ENCODE peak calls at places on chromosomes 16 and 17, in seven cellular contexts. G is A549, U is IMR-90, S is uterus, P is HFFc6, H is heart left ventricle, J is ovary. A is an unnamed sample.

GRCh38 chr16:85425061-85425662 is 188.0 kb upstream of the GSE1 start:
- DNase-seq in G (no peak), U (no peak), S (no peak), P (no peak), H (peak), J (peak), A (no peak)

GRCh38 chr16:48628359-48628985 is 18.5 kb upstream of the N4BP1 start:
- DNase-seq in G (no peak), U (no peak), S (no peak), P (no peak), H (no peak), J (no peak), A (no peak)

GRCh38 chr17:74599531-74599939 is 7.5 kb upstream of the CD300LD start:
- DNase-seq in G (no peak), U (no peak), S (no peak), P (no peak), H (no peak), J (no peak), A (no peak)

GRCh38 chr16:85054948-85055502 is 27.4 kb downstream of the KIAA0513 start:
- DNase-seq in G (no peak), U (no peak), S (no peak), P (no peak), H (no peak), J (no peak), A (no peak)

GRCh38 chr16:64153718-64154117 is 968.1 kb downstream of the CDH11 start:
- DNase-seq in G (no peak), U (peak), S (no peak), P (peak), H (no peak), J (no peak), A (no peak)

GRCh38 chr17:79789943-79790804 is 6.7 kb downstream of the CBX8 start:
- DNase-seq in G (peak), U (no peak), S (no peak), P (no peak), H (no peak), J (no peak), A (peak)

GRCh38 chr16:66862023-66862520 is 17.9 kb downstream of the CA7 start:
- DNase-seq in G (no peak), U (no peak), S (no peak), P (no peak), H (no peak), J (no peak), A (no peak)

GRCh38 chr17:59890720-59891119 is 2.0 kb downstream of the TUBD1 start:
- DNase-seq in G (peak), U (peak), S (no peak), P (peak), H (no peak), J (no peak), A (no peak)

GRCh38 chr16:1548727-1549126 is 15.3 kb downstream of the TMEM204 start:
- DNase-seq in G (no peak), U (no peak), S (no peak), P (no peak), H (no peak), J (no peak), A (no peak)

GRCh38 chr16:86354641-86355040 is 155.7 kb upstream of the FOXF1 start:
- DNase-seq in G (no peak), U (peak), S (no peak), P (peak), H (no peak), J (no peak), A (no peak)

GRCh38 chr16:10752843-10753523 is 9.3 kb downstream of the NUBP1 start:
- DNase-seq in G (no peak), U (no peak), S (no peak), P (no peak), H (peak), J (no peak), A (no peak)

GRCh38 chr16:31072540-31073072 is 1.4 kb downstream of the ZNF668 start:
- DNase-seq in G (peak), U (peak), S (no peak), P (peak), H (no peak), J (no peak), A (no peak)

GRCh38 chr17:44218344-44219125 is 940 bp downstream of the UBTF start:
- DNase-seq in G (peak), U (peak), S (peak), P (peak), H (peak), J (peak), A (peak)
- TF ChIP-seq CTCF in G (peak), U (peak), S (peak), P (peak), H (peak), J (peak), A (peak)

GRCh38 chr17:19270347-19270950 is 33.3 kb downstream of the EPN2 start:
- DNase-seq in G (no peak), U (no peak), S (no peak), P (no peak), H (no peak), J (no peak), A (no peak)
- TF ChIP-seq CTCF in G (no peak), U (no peak), S (no peak), P (peak), H (peak), J (no peak), A (no peak)

DNA sequence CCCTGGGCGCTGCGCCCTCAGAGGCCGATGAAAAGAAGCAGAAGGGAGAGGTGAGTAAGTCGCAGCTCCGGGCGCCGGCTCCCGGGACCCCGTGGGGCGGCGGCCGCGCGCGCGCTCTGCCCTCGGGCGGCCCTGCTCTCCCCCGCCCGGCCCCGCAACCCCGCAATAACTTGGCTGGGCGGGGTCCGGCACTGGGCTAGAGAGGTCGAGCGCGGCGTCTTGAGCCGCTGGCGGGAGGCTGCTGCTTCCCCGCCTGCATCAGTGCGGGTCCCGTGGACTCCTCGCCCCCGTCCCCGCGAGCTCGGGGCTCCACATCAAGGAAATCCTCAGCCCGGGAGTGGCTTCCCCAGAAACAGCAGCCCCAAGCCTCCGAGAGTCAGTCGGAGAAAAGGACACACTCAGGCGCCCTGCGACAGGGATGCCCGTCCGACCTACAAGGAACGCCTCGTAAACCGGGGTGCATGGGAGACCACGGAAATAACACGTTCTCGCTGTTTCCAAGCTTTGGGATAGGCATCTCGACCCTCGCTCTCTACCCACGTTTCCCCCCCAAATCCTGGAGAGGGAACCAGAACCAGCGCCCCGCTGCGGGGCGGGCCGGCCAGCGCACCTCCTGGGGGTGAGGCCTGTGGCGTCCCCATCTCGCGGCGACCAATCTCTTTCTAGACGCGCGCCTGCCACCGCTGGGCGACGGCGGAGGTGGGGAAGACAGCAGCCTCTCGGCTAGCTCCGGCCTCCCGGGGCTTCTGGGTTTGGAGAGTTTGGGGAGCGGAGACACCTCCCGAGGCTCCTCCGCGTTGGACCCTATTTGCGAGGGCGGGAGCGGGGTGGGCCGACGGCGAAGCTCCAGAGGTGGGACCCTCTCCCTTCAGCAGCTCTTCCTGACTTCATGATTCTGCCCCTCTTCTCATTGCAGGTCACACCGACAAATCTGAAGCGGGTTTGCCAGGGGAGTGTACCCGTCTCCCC is 809 bp upstream of the ABHD15 start:
- DNase-seq in G (peak), U (peak), S (peak), P (peak), H (peak), J (peak), A (no peak)
- TF ChIP-seq CTCF in G (peak), U (peak), S (no peak), P (peak), H (peak), J (peak), A (peak)

GRCh38 chr16:105521-105920 is 27.5 kb downstream of the MPG start:
- DNase-seq in G (no peak), U (no peak), S (no peak), P (no peak), H (no peak), J (no peak), A (no peak)
- TF ChIP-seq CTCF in G (no peak), U (no peak), S (no peak), P (no peak), H (no peak), J (no peak), A (no peak)